ENCODE peak calls at places on chromosome 13, in ten cellular contexts. L is stimulated activated CD4-positive, alpha-beta T cell treated with anti-CD3 and anti-CD28 coated beads, Interleukin-12 subunit alpha, Interleukin-12 subunit beta, amount 100 ng/mL, for 4 hours; W is hepatic stellate cell; I is activated T-cell treated with anti-CD3 and anti-CD28 coated beads for 1 hour; P is activated CD4-positive, alpha-beta T cell treated with anti-CD3 and anti-CD28 coated beads, Interleukin-2, amount 10 ng/mL, durations not matched to agents 7 days and 5 days; S is Calu3; J is small intestine; C is fibroblast of mammary gland; N is NCI-H1092 treated with DMSO at 0.1 percent for 48 hours; V is stimulated activated CD8-positive, alpha-beta memory T cell treated with anti-CD3 and anti-CD28 coated beads, Interleukin-7, amount 100 ng/mL, for 4 hours. X is an unnamed sample.

GRCh38 chr13:109784590-109785140 is 1.7 kb downstream of the IRS2 start:
- DNase-seq in L (peak), W (peak), I (peak), P (peak), S (peak), J (peak), C (peak), N (peak), V (peak), X (peak)

GRCh38 chr13:104408733-104409132 is 1342.5 kb upstream of the SLC10A2 start:
- DNase-seq in L (no peak), W (no peak), I (no peak), P (no peak), S (no peak), J (no peak), C (no peak), N (no peak), V (no peak), X (no peak)

GRCh38 chr13:24511019-24511823 is 1.4 kb downstream of the PARP4 start:
- DNase-seq in L (peak), W (peak), I (peak), P (peak), S (peak), J (peak), C (peak), N (no peak), V (peak), X (no peak)

GRCh38 chr13:75785130-75785529 is 149.0 kb downstream of the LMO7 start:
- DNase-seq in L (no peak), W (no peak), I (no peak), P (no peak), S (no peak), J (no peak), C (peak), N (no peak), V (no peak), X (no peak)

GRCh38 chr13:81540777-81541176 is 1199.9 kb upstream of the SPRY2 start:
- DNase-seq in L (no peak), W (no peak), I (no peak), P (no peak), S (no peak), J (peak), C (peak), N (no peak), V (no peak), X (no peak)

GRCh38 chr13:23407996-23408395 is 25.5 kb downstream of the SACS start:
- DNase-seq in L (no peak), W (no peak), I (no peak), P (no peak), S (no peak), J (no peak), C (no peak), N (no peak), V (no peak), X (no peak)

GRCh38 chr13:19985219-19985556 is 26.7 kb downstream of the ZMYM2 start:
- DNase-seq in L (no peak), W (no peak), I (no peak), P (no peak), S (no peak), J (no peak), C (no peak), N (no peak), V (no peak), X (no peak)

GRCh38 chr13:33017410-33017929 is 1.2 kb downstream of the KL start:
- DNase-seq in L (no peak), W (no peak), I (no peak), P (peak), S (peak), J (peak), C (peak), N (no peak), V (no peak), X (peak)

GRCh38 chr13:22964245-22964966 is 216.4 kb upstream of the SGCG start:
- DNase-seq in L (no peak), W (no peak), I (no peak), P (no peak), S (no peak), J (no peak), C (no peak), N (peak), V (no peak), X (no peak)

GRCh38 chr13:94328336-94329041 is 151.0 kb downstream of the DCT start:
- DNase-seq in L (no peak), W (no peak), I (no peak), P (no peak), S (no peak), J (no peak), C (no peak), N (no peak), V (no peak), X (no peak)

GRCh38 chr13:25281193-25281936 is 5.9 kb downstream of the MTMR6 start:
- DNase-seq in L (no peak), W (no peak), I (no peak), P (no peak), S (no peak), J (no peak), C (no peak), N (no peak), V (no peak), X (no peak)

GRCh38 chr13:27516103-27516502 is 65.7 kb upstream of the MTIF3 start:
- DNase-seq in L (no peak), W (no peak), I (no peak), P (no peak), S (no peak), J (no peak), C (no peak), N (no peak), V (no peak), X (no peak)

GRCh38 chr13:44022196-44022595 is 142.5 kb downstream of the LACC1 start:
- DNase-seq in L (no peak), W (no peak), I (no peak), P (no peak), S (no peak), J (no peak), C (no peak), N (no peak), V (no peak), X (no peak)

GRCh38 chr13:109743706-109744453 is 42.5 kb downstream of the IRS2 start:
- DNase-seq in L (no peak), W (peak), I (no peak), P (peak), S (peak), J (peak), C (peak), N (no peak), V (no peak), X (peak)

GRCh38 chr13:78339927-78340326 is 263.4 kb downstream of the POU4F1 start:
- DNase-seq in L (no peak), W (no peak), I (no peak), P (no peak), S (no peak), J (no peak), C (no peak), N (no peak), V (no peak), X (no peak)

GRCh38 chr13:113666951-113667701 is at the start of gene GRK1:
- DNase-seq in L (no peak), W (no peak), I (no peak), P (no peak), S (no peak), J (no peak), C (no peak), N (no peak), V (no peak), X (peak)

GRCh38 chr13:100987993-100988392 is 313.4 kb upstream of the TMTC4 start:
- DNase-seq in L (no peak), W (peak), I (no peak), P (no peak), S (no peak), J (no peak), C (peak), N (peak), V (no peak), X (peak)

GRCh38 chr13:34733720-34734119 is 208.3 kb upstream of the NBEA start:
- DNase-seq in L (no peak), W (no peak), I (no peak), P (no peak), S (no peak), J (no peak), C (peak), N (no peak), V (no peak), X (no peak)

GRCh38 chr13:35771898-35772297 is 295.4 kb upstream of the MAB21L1 start:
- DNase-seq in L (no peak), W (peak), I (no peak), P (no peak), S (no peak), J (no peak), C (peak), N (no peak), V (no peak), X (peak)

GRCh38 chr13:98994080-98994479 is 16.2 kb upstream of the DOCK9 start:
- DNase-seq in L (no peak), W (no peak), I (no peak), P (no peak), S (no peak), J (no peak), C (no peak), N (no peak), V (no peak), X (no peak)

GRCh38 chr13:112784811-112785418 is 95.1 kb downstream of the ATP11A start:
- DNase-seq in L (no peak), W (no peak), I (no peak), P (no peak), S (no peak), J (no peak), C (no peak), N (no peak), V (no peak), X (no peak)